ENCODE peak calls at places on chromosomes 16 and 17, in four cellular contexts. B is astrocyte of the cerebellum, V is fibroblast of mammary gland, X is thoracic aorta. J is an unnamed sample.

GRCh38 chr16:67598527-67598926 is 36.2 kb downstream of the CTCF start:
- DNase-seq in B (no peak), V (peak; percentile 14), X (no peak), J (no peak)

GRCh38 chr16:73082608-73083007 is 34.7 kb upstream of the ZFHX3 start:
- DNase-seq in B (peak; percentile 39), V (peak; percentile 98), X (no peak), J (no peak)

GRCh38 chr17:43171761-43172487 is 910 bp downstream of the NBR1 start:
- DNase-seq in B (peak; percentile 84), V (peak; percentile 93), X (no peak), J (no peak)

GRCh38 chr17:10126554-10127493 is 71.6 kb downstream of the GAS7 start:
- DNase-seq in B (no peak), V (peak; percentile 86), X (no peak), J (no peak)

GRCh38 chr17:28110184-28110583 is 67.7 kb downstream of the NLK start:
- DNase-seq in B (no peak), V (no peak), X (no peak), J (no peak)

GRCh38 chr17:81396722-81397313 is 1.6 kb downstream of the BAHCC1 start:
- DNase-seq in B (no peak), V (peak; percentile 38), X (no peak), J (no peak)

GRCh38 chr16:69057400-69058378 is 47.8 kb upstream of the HAS3 start:
- DNase-seq in B (peak; percentile 96), V (peak; percentile 97), X (no peak), J (peak; percentile 67)

GRCh38 chr16:3696425-3697218 is 20.7 kb downstream of the TRAP1 start:
- DNase-seq in B (peak; percentile 31), V (peak; percentile 91), X (no peak), J (no peak)

GRCh38 chr16:89646270-89646669 is 11.2 kb downstream of the CHMP1A start:
- DNase-seq in B (no peak), V (no peak), X (no peak), J (no peak)

GRCh38 chr16:85479972-85480726 is 133.0 kb upstream of the GSE1 start:
- DNase-seq in B (no peak), V (no peak), X (no peak), J (no peak)

GRCh38 chr16:70663524-70664324 is 17.4 kb downstream of the IL34 start:
- DNase-seq in B (no peak), V (no peak), X (no peak), J (no peak)

GRCh38 chr16:78184554-78185183 is 85.2 kb downstream of the WWOX start:
- DNase-seq in B (peak; percentile 29), V (peak; percentile 30), X (no peak), J (no peak)

GRCh38 chr17:59498421-59499307 is 66.7 kb upstream of the DHX40 start:
- DNase-seq in B (peak; percentile 84), V (no peak), X (no peak), J (no peak)

GRCh38 chr17:37255434-37255833 is 120.4 kb upstream of the C17orf78 start:
- DNase-seq in B (no peak), V (no peak), X (no peak), J (no peak)

GRCh38 chr16:88633684-88634140 is 4.7 kb upstream of the IL17C start:
- DNase-seq in B (no peak), V (peak; percentile 36), X (no peak), J (no peak)

GRCh38 chr16:60110531-60110930 is 1376.4 kb upstream of the GOT2 start:
- DNase-seq in B (no peak), V (no peak), X (no peak), J (no peak)

GRCh38 chr16:55640714-55641327 is 15.0 kb upstream of the SLC6A2 start:
- DNase-seq in B (no peak), V (no peak), X (no peak), J (no peak)

GRCh38 chr17:78637146-78637545 is 60.0 kb upstream of the DNAH17 start:
- DNase-seq in B (no peak), V (no peak), X (no peak), J (no peak)

GRCh38 chr16:74601131-74601871 is 5.6 kb downstream of the GLG1 start:
- DNase-seq in B (no peak), V (no peak), X (no peak), J (no peak)

GRCh38 chr17:77708936-77709335 is 249.6 kb upstream of the TNRC6C start:
- DNase-seq in B (no peak), V (no peak), X (no peak), J (no peak)

GRCh38 chr17:82013772-82014321 is 8.8 kb downstream of the CENPX start:
- DNase-seq in B (no peak), V (no peak), X (no peak), J (no peak)

GRCh38 chr17:49914096-49914490 is 54.9 kb upstream of the DLX4 start:
- DNase-seq in B (no peak), V (no peak), X (no peak), J (no peak)

GRCh38 chr16:23428351-23428750 is 24.6 kb downstream of the COG7 start:
- DNase-seq in B (no peak), V (peak; percentile 44), X (no peak), J (no peak)

GRCh38 chr16:23420011-23420410 is 33.0 kb downstream of the COG7 start:
- DNase-seq in B (no peak), V (no peak), X (no peak), J (no peak)

GRCh38 chr16:23424292-23424958 is 28.6 kb downstream of the COG7 start:
- DNase-seq in B (no peak), V (no peak), X (no peak), J (peak; percentile 88)

DNA sequence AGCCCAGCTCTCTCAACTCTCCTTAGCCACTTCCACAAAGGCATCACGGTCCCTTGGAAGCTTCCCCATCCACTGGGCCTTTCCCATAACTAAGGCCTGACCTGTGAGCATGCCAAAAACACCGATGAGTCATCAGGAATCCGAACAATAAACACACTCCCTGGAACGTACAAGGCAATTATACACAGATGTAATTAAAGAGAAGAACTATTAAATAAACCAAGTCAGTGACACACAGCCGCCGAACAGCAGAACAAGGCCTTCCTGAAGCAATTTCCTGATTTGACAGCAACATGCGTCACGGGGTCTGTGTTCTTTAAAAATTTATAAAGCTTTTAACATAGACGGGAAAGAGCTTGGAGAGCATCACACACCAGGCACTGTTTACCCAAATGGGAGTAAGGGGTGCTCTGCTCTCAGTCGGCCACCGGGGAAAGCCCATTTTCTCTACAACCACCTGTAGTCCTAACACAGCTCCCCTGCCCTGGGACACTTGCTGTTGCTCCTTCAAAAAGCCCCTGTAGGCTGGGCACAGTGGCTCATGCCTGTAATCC is 29.4 kb downstream of the COG7 start:
- DNase-seq in B (peak; percentile 98), V (peak; percentile 98), X (peak; percentile 82), J (peak; percentile 90)
- TF ChIP-seq CTCF in B (no peak), V (no peak), X (peak; percentile 18), J (no peak)

GRCh38 chr17:75650874-75651273 is 16.1 kb downstream of the RECQL5 start:
- DNase-seq in B (no peak), V (no peak), X (no peak), J (no peak)

GRCh38 chr17:75652341-75652740 is 14.6 kb downstream of the RECQL5 start:
- DNase-seq in B (no peak), V (no peak), X (no peak), J (no peak)

GRCh38 chr17:75658237-75658636 is 8.7 kb downstream of the RECQL5 start:
- DNase-seq in B (no peak), V (no peak), X (no peak), J (no peak)

GRCh38 chr17:75652934-75653549 is 13.9 kb downstream of the RECQL5 start:
- DNase-seq in B (peak; percentile 16), V (peak; percentile 30), X (no peak), J (no peak)

DNA sequence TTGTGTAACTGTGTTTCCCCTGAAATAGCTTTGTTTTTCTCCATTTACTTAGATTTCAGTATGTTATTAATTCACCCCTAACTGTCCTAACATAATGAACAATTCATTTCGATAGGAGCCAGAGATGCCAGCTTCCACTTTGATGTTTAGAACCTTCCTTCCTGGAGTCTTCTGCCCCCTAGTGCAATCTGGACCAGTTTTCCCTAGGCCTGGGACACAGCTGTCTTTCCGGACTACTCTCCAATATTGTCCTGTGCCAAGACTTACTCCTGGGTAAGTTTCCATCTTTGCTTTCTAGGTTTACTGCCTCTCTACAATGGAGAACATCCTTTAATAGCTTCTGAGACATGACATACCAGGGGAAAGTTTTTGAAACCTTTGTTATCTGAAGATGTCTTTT is 12.8 kb downstream of the RECQL5 start:
- DNase-seq in B (no peak), V (peak; percentile 27), X (no peak), J (no peak)
- TF ChIP-seq CTCF in B (no peak), V (peak; percentile 22), X (no peak), J (no peak)

GRCh38 chr16:75622762-75623605 is at the start of gene ADAT1:
- DNase-seq in B (peak; percentile 97), V (peak; percentile 99), X (peak; percentile 93), J (peak; percentile 100)
- TF ChIP-seq CTCF in B (no peak), V (no peak), X (no peak), J (no peak)

GRCh38 chr17:879546-879945 is 97.4 kb downstream of the MRM3 start:
- DNase-seq in B (peak; percentile 97), V (peak; percentile 92), X (peak; percentile 21), J (peak; percentile 93)
- TF ChIP-seq CTCF in B (peak; percentile 68), V (peak; percentile 71), X (peak; percentile 51), J (no peak)

DNA sequence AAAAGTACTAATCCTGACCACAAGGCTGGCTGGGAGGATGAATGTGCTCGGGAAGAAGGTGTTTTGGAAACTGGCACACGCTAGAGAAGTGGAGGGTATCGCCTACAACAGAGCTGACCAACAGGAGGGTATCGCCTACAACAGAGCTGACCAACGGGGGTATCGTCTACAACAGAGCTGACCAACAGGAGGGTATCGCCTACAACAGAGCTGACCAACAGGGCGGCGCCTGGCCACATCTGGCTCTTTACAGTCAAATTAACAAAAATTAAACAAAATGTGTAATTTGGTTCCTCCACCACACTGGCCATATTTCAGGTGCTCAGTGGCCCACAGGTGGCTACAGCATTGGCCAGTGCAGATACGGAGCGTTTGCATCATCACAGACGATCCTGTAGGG is 153.5 kb downstream of the CMIP start:
- DNase-seq in B (no peak), V (no peak), X (no peak), J (no peak)
- TF ChIP-seq CTCF in B (no peak), V (no peak), X (no peak), J (no peak)

DNA sequence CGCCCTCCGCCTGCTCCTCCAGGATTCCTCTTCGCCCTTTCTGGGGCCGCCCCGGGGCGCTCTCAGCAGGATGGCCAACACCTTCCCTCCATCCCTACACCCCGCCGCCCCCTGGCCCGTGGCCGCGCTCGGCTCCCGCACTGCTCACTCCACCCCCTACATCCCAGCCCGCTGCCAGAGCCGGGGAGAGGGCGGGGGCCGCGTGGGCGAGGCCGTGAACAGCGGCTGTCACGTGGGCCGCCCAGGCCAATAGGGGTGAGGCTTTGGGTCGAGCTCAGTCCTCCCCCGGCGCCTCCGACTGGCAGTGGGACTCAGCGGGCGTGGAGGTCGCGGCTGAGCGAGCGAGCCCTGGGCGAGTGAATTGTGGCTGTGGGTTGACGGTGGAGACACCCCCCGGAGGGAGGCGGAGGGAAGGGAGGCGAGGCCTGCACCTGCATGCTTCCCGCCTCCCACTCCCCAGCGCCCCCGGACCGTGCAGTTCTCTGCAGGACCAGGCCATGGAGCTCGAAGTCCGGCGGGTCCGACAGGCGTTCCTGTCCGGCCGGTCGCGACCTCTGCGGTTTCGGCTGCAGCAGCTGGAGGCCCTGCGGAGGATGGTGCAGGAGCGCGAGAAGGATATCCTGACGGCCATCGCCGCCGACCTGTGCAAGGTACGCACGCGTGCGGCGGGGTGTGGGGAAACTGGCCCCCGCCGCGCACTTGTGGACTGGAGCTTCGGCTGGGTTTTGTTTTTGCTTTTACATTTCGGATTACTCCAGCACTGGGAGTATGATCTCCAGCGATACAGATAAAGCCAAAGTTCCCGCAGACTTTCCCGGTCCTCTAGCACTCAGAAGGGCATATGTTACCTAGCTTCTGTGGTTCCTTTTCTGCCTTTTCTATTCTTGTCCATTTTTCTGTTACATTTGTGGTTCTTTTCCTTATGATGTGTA is at the start of gene ALDH3A2:
- DNase-seq in B (peak; percentile 55), V (peak; percentile 89), X (peak; percentile 94), J (peak; percentile 97)
- TF ChIP-seq CTCF in B (no peak), V (no peak), X (peak; percentile 38), J (no peak)

J was measured in lower leg skin.